ENCODE peak calls at places on chromosomes 11 and 22, in five cellular contexts. J, B, A, T and W are unnamed samples.

GRCh38 chr11:61107888-61108287 is 5.6 kb downstream of the CD5 start:
- DNase-seq in J (no peak), B (no peak), A (no peak), T (no peak), W (no peak)

GRCh38 chr22:29259253-29259899 is 8.4 kb downstream of the RHBDD3 start:
- DNase-seq in J (no peak), B (no peak), A (no peak), T (no peak), W (peak)

GRCh38 chr11:131064373-131064991 is 148.2 kb upstream of the SNX19 start:
- DNase-seq in J (peak), B (peak), A (peak), T (peak), W (peak)

GRCh38 chr22:37241351-37242142 is 2.5 kb downstream of the RAC2 start:
- DNase-seq in J (no peak), B (no peak), A (no peak), T (no peak), W (no peak)

GRCh38 chr11:1573077-1573846 is 1.2 kb upstream of the DUSP8 start:
- DNase-seq in J (no peak), B (no peak), A (no peak), T (no peak), W (no peak)

GRCh38 chr11:35148163-35148562 is 9.2 kb downstream of the CD44 start:
- DNase-seq in J (no peak), B (no peak), A (no peak), T (no peak), W (no peak)

GRCh38 chr11:23727821-23728220 is 769.0 kb upstream of the LUZP2 start:
- DNase-seq in J (no peak), B (no peak), A (no peak), T (no peak), W (no peak)

GRCh38 chr11:1756791-1757771 is 6.6 kb downstream of the CTSD start:
- DNase-seq in J (no peak), B (no peak), A (no peak), T (no peak), W (no peak)

GRCh38 chr11:130144129-130144528 is 15.5 kb upstream of the ST14 start:
- DNase-seq in J (no peak), B (no peak), A (no peak), T (peak), W (no peak)

GRCh38 chr22:27748355-27749168 is 53.0 kb downstream of the MN1 start:
- DNase-seq in J (no peak), B (no peak), A (no peak), T (no peak), W (no peak)

GRCh38 chr22:32854351-32854804 is 52.9 kb downstream of the TIMP3 start:
- DNase-seq in J (no peak), B (no peak), A (no peak), T (no peak), W (no peak)

GRCh38 chr22:37126383-37126782 is 16.9 kb upstream of the TMPRSS6 start:
- DNase-seq in J (no peak), B (no peak), A (no peak), T (peak), W (no peak)

GRCh38 chr11:127890026-127890611 is 697.2 kb downstream of the ETS1 start:
- DNase-seq in J (no peak), B (no peak), A (no peak), T (no peak), W (no peak)

GRCh38 chr11:98495016-98495415 is 525.7 kb upstream of the CNTN5 start:
- DNase-seq in J (no peak), B (no peak), A (no peak), T (no peak), W (no peak)

DNA sequence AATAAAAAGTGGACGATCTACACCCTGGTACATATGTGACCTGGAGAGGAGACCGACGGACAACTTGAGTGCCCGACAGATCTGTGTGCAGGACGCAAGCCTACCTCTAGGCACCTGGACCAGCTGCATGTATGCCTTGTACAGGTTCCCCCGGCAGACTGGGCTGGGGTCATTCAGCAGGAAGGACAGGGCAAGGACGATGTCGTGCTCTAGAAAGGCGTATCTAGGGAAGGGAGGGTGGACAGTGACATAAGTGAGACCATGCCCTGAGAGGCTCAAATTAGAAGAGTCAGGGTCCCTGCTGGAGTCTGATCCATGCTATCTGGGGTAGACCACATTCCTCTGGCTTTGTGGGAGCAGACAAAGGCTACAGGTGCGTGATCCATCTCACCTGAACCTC is 7.9 kb downstream of the RSPH14 start:
- DNase-seq in J (no peak), B (no peak), A (no peak), T (no peak), W (no peak)
- TF ChIP-seq SUZ12 in J (no peak), B (no peak), A (no peak), T (no peak), W (no peak)

GRCh38 chr22:43484227-43484626 is 72.4 kb downstream of the MPPED1 start:
- DNase-seq in J (no peak), B (no peak), A (no peak), T (no peak), W (no peak)
- TF ChIP-seq SUZ12 in J (no peak), B (no peak), A (no peak), T (no peak), W (no peak)

DNA sequence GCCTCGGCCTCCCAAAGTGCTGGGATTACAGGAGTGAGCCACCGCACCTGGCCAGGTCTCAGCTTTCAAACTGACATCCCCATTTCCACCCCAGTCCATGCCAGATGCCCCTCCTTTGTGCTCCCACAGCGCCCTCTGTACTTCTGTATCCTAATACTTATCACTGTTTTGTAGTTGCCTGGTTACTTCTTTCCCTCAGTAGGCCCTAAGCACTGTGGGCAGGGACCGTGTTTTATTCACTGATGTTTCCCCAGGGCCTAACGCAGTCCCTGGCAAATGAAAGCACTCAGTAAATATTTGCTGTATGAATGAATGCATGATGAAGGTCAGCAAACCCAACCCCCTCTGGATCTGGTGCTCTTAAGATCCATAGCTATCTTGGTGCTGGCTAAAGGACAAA is 2.2 kb upstream of the TRIM3 start:
- DNase-seq in J (peak), B (no peak), A (no peak), T (peak), W (no peak)
- TF ChIP-seq SUZ12 in J (no peak), B (no peak), A (no peak), T (no peak), W (no peak)

GRCh38 chr11:128891912-128892398 is 799 bp downstream of the KCNJ5 start:
- DNase-seq in J (no peak), B (no peak), A (no peak), T (no peak), W (no peak)

GRCh38 chr11:128889657-128890213 is 1.4 kb upstream of the KCNJ5 start:
- DNase-seq in J (no peak), B (no peak), A (no peak), T (no peak), W (no peak)

GRCh38 chr11:128891410-128891861 is 280 bp downstream of the KCNJ5 start:
- DNase-seq in J (no peak), B (no peak), A (no peak), T (no peak), W (no peak)

GRCh38 chr11:128890216-128890542 is 977 bp upstream of the KCNJ5 start:
- DNase-seq in J (no peak), B (no peak), A (no peak), T (no peak), W (no peak)

GRCh38 chr11:128890543-128891409 is at the start of gene KCNJ5:
- DNase-seq in J (no peak), B (no peak), A (no peak), T (no peak), W (peak)
- TF ChIP-seq SUZ12 in J (peak), B (peak), A (peak), T (no peak), W (no peak)

DNA sequence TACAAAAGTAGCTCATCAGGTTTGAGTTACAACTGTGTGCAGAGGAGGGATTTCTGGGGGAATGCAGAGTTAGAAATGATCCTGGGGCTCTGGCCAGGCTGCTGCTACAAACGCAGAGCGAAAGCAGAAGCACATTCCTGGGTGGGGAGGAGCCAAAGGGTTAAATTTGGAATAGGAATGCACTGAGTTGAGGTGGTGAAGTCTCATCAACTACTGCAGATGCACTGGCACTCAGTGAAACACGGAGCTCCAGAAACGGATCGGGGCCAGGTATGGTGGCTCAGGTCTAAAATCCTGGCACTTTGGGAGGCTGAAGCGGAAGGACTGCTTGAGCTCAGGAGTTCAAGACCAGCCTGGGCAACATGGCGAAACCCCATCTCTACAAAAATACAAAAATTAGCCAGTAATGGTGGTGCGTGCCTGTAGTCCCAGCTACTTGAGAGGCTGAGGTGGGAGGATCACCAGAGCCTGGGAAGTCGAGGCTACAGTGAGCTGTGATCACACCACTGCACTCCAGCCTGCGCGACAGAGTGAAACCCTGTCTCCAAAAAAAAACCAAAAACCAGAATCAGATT is 3.2 kb downstream of the CHKA start:
- DNase-seq in J (no peak), B (no peak), A (no peak), T (peak), W (no peak)
- TF ChIP-seq SUZ12 in J (no peak), B (no peak), A (no peak), T (no peak), W (no peak)

DNA sequence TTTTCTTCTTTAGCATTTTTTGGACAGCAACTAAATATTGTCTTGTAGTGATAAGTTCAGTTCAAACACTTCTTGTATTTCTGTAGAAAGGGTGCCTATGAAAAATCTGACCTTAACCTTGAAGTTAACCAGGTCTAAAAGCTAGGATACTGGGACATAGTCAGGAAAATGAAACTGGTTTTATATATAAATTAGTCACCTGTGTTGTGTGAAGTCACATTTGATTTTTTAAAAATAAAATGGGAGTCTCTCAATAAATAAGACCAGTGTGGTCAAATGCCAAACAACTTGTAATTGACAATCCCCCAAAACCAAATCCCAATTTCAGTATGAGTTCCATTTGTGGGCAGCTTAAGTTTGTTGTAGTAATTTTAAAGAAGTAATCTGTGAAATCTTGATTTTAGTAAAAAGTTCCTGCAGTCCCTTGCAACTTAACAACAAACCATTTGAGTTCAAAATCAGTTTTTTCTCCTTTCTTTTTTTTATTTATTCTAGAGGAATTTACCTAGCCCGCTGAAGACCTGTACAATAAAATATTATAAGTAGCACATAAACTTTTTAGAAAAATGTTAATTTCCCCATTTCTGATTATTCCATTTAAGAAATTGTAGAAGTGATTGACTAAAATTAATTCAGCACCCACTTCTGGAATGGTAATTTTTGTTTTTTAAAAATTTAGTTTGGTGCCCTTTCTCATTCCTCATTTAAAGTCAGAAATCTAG is 84.4 kb upstream of the PPARA start:
- DNase-seq in J (no peak), B (no peak), A (no peak), T (no peak), W (no peak)
- TF ChIP-seq SUZ12 in J (no peak), B (no peak), A (no peak), T (no peak), W (no peak)

DNA sequence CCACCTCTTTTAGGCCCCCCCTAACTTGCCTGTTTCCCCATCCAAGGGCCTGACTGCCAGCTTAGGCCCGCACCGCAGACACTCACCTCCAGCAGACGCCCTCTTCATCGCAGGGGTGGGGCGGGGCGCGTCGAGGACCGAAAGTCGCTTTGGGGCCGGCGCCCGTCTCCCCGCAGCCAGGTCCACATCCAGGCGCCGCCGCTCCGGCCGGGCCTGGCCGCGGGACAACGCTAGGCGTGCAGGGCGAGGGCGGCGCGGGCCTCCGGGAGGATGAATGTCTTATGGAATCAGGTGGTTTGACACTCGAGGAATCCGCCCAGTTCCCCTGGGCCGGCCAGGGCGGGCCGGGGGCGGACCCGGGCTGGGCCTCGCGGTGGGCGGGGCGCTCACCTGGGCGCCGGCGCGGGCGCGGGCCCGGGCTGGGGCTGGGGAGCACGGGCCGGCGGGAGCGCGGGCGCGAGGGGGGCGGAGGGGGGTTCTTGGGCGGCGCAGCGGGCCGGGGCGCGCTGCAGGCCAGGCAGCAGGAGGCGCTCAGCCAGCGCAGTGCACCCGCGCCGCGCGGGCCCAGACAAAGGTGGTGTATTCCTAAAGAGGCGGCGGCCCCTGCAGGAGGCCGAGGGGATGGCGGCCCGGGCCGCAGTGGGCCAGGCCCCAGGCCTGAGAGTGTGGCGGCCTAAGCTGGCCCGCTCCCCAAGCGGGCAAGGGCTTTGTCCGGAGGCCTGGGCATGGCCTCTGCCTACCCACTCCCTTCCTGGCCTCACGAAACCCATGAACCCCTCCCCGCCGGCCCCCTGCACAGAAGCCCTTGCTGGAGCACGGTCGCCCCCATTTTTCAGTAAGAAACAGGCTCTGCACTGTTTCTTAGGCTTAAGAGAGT is 177.6 kb downstream of the IGLL1 start:
- DNase-seq in J (peak), B (peak), A (no peak), T (peak), W (peak)
- TF ChIP-seq SUZ12 in J (no peak), B (no peak), A (no peak), T (no peak), W (no peak)